ENCODE peak calls at places on chromosome 4, in four cellular contexts. O, W, Z and M are unnamed samples.

GRCh38 chr4:86359944-86360478 is at the start of gene MAPK10:
- DNase-seq in O (peak), Z (peak), W (peak), M (peak)

GRCh38 chr4:78069309-78069708 is 12.2 kb downstream of the FRAS1 start:
- DNase-seq in O (no peak), Z (no peak), W (no peak), M (no peak)

GRCh38 chr4:182874158-182874855 is 42.9 kb downstream of the DCTD start:
- DNase-seq in O (peak), W (no peak), Z (peak), M (no peak)

GRCh38 chr4:105075045-105075444 is 71.6 kb upstream of the TET2 start:
- DNase-seq in O (no peak), Z (no peak), W (no peak), M (no peak)

GRCh38 chr4:143616771-143617170 is 83.7 kb downstream of the FREM3 start:
- DNase-seq in Z (no peak), W (no peak), O (no peak), M (peak)

GRCh38 chr4:54913751-54914526 is 211.5 kb downstream of the KDR start:
- DNase-seq in Z (no peak), O (no peak), W (no peak), M (no peak)

GRCh38 chr4:85420831-85421230 is 54.1 kb upstream of the ARHGAP24 start:
- DNase-seq in Z (no peak), W (no peak), O (no peak), M (no peak)

GRCh38 chr4:88698539-88698938 is 910 bp upstream of the NAP1L5 start:
- DNase-seq in Z (no peak), O (no peak), W (no peak), M (no peak)

GRCh38 chr4:67332627-67333026 is 212.7 kb downstream of the CENPC start:
- DNase-seq in W (no peak), Z (peak), O (no peak), M (peak)

GRCh38 chr4:1451752-1452122 is 45.5 kb upstream of the NKX1-1 start:
- DNase-seq in Z (no peak), O (no peak), W (peak), M (no peak)

GRCh38 chr4:27463816-27464215 is 603.2 kb downstream of the STIM2 start:
- DNase-seq in W (no peak), Z (no peak), O (no peak), M (peak)

GRCh38 chr4:56861365-56861764 is 39.9 kb upstream of the SPINK2 start:
- DNase-seq in O (no peak), Z (no peak), W (no peak), M (no peak)

GRCh38 chr4:32645653-32646052 is 1925.5 kb downstream of the PCDH7 start:
- DNase-seq in W (no peak), Z (peak), O (no peak), M (no peak)
- TF ChIP-seq CTCF in W (no peak), Z (no peak), O (no peak), M (no peak)

GRCh38 chr4:80033581-80033980 is 39.4 kb downstream of the ANTXR2 start:
- DNase-seq in W (no peak), Z (no peak), O (no peak), M (no peak)
- TF ChIP-seq CTCF in W (no peak), Z (no peak), O (no peak), M (peak)

GRCh38 chr4:139581096-139581495 is 25.1 kb upstream of the SETD7 start:
- DNase-seq in Z (no peak), W (no peak), O (peak), M (no peak)

GRCh38 chr4:139582044-139582443 is 26.0 kb upstream of the SETD7 start:
- DNase-seq in Z (no peak), O (peak), W (no peak), M (peak)

GRCh38 chr4:139585468-139585867 is 29.4 kb upstream of the SETD7 start:
- DNase-seq in O (peak), W (no peak), Z (no peak), M (no peak)

GRCh38 chr4:139584784-139585183 is 28.8 kb upstream of the SETD7 start:
- DNase-seq in O (peak), W (no peak), Z (no peak), M (peak)

GRCh38 chr4:139584019-139584418 is 28.0 kb upstream of the SETD7 start:
- DNase-seq in W (no peak), Z (no peak), O (peak), M (no peak)
- TF ChIP-seq CTCF in W (no peak), Z (no peak), O (no peak), M (no peak)

GRCh38 chr4:9894604-9895361 is 113.3 kb downstream of the DRD5 start:
- DNase-seq in O (peak), Z (no peak), W (no peak), M (no peak)

GRCh38 chr4:9901262-9901661 is 119.8 kb downstream of the DRD5 start:
- DNase-seq in W (no peak), O (peak), Z (no peak), M (no peak)

GRCh38 chr4:9893329-9894108 is 112.1 kb downstream of the DRD5 start:
- DNase-seq in W (no peak), Z (no peak), O (peak), M (no peak)

DNA sequence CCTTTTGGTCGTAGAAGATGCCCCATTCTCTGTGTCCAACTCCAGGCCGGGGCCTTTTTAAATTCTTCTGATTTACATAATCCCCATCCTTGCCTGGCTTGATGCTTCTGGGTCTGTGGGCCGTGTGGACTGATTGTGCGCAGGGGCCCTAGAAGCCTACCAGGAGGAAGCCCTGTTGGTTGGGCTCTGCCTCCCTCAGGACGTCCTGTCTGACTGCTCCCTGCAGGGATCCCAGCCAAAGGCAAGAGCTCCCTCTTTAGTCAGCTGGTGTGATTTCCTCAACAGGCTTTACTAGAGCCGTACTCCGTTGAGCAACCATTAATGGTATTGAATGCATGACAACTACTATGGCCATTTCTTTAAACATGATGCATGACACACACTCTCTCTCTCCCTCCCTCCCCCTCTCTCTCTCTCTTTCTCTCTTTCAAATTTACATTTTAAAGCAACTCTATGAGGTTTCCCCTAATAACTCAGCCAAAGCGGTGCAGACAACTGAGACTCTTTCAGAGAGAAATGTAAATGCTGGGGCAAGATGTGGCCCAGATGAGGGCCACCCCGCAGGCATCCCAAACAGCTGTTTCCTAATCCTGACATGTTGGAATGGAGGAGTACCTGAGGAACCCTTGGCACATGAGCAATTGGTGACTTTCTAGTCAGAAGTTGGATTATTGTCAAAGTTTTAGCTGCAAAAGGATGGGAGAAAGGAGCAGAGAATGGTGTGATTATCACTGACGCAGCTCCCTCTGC is 117.3 kb downstream of the DRD5 start:
- DNase-seq in O (peak), Z (no peak), W (peak), M (peak)
- TF ChIP-seq CTCF in O (no peak), Z (peak), W (no peak), M (no peak)

GRCh38 chr4:110589297-110589696 is 33.6 kb downstream of the PITX2 start:
- DNase-seq in W (no peak), O (no peak), Z (no peak), M (peak)
- TF ChIP-seq CTCF in W (no peak), O (no peak), Z (peak), M (no peak)

DNA sequence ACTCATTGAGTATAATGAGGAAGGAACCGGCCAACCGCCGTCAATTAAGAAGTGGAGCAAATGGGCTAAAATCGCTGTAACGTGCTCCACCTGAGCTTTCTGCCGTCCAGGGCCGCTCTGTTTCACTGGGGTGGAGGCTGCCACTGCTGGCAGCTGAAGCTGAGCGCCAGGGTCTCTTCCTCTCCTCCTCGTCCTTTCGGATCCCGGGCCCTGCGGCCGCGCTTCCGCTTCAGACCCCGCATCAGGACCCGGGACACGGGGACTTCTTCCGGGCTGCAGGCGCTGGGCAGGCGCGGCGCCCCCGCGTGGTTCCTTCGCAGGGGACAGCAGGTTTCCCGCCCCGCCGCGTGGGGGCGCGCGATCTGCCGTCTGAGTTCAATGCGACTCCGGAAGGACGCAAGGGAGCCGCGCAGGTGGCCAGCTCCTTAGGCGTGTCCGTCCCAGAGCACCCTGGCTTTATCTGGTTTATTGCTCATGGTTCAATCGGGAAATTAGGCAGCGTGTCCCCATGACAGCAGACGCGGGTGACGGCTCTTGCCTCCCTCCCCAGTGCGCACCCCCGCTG is 519.8 kb downstream of the TRIML1 start:
- DNase-seq in O (no peak), Z (no peak), W (no peak), M (no peak)
- TF ChIP-seq CTCF in O (no peak), Z (no peak), W (no peak), M (no peak)

GRCh38 chr4:138976526-138976925 is 39.1 kb upstream of the NOCT start:
- DNase-seq in O (no peak), W (no peak), Z (no peak), M (no peak)

GRCh38 chr4:138977525-138977924 is 38.1 kb upstream of the NOCT start:
- DNase-seq in O (no peak), W (no peak), Z (peak), M (no peak)

GRCh38 chr4:138972956-138973819 is 42.4 kb upstream of the NOCT start:
- DNase-seq in W (no peak), Z (no peak), O (no peak), M (no peak)

GRCh38 chr4:138978028-138978585 is 37.5 kb upstream of the NOCT start:
- DNase-seq in W (no peak), O (no peak), Z (no peak), M (no peak)

GRCh38 chr4:138975225-138975624 is 40.4 kb upstream of the NOCT start:
- DNase-seq in Z (no peak), W (no peak), O (no peak), M (no peak)
- TF ChIP-seq CTCF in Z (peak), W (no peak), O (no peak), M (no peak)